ENCODE peak calls at places on chromosome 21, in eight cellular contexts. C is GM12878; Q is uterus; J is adrenal gland; N is heart left ventricle; Y is CD8-positive, alpha-beta memory T cell; Z is colonic mucosa; H is brain microvascular endothelial cell. L is an unnamed sample.

GRCh38 chr21:45291613-45292398 is 4.1 kb upstream of the POFUT2 start:
- DNase-seq in C (no peak), Q (no peak), J (peak), N (peak), Y (no peak), Z (peak), H (no peak), L (peak)

GRCh38 chr21:42836402-42836666 is 43.0 kb downstream of the WDR4 start:
- DNase-seq in C (no peak), Q (no peak), J (no peak), N (no peak), Y (no peak), Z (peak), H (no peak), L (no peak)

GRCh38 chr21:34889537-34890257 is 159.4 kb downstream of the RUNX1 start:
- DNase-seq in C (no peak), Q (peak), J (peak), N (peak), Y (peak), Z (peak), H (peak), L (peak)

GRCh38 chr21:35150562-35151226 is 101.6 kb upstream of the RUNX1 start:
- DNase-seq in C (no peak), Q (no peak), J (no peak), N (no peak), Y (no peak), Z (no peak), H (no peak), L (no peak)

GRCh38 chr21:28804089-28804670 is 188.5 kb downstream of the LTN1 start:
- DNase-seq in C (no peak), Q (no peak), J (no peak), N (no peak), Y (no peak), Z (no peak), H (no peak), L (no peak)

GRCh38 chr21:30434033-30434631 is 4.1 kb downstream of the KRTAP13-4 start:
- DNase-seq in C (no peak), Q (no peak), J (peak), N (peak), Y (no peak), Z (peak), H (peak), L (no peak)

GRCh38 chr21:24163539-24163938 is 1443.7 kb downstream of the MRPL39 start:
- DNase-seq in C (no peak), Q (no peak), J (no peak), N (no peak), Y (no peak), Z (no peak), H (no peak), L (no peak)

GRCh38 chr21:42849759-42850412 is 29.5 kb downstream of the WDR4 start:
- DNase-seq in C (no peak), Q (no peak), J (no peak), N (no peak), Y (peak), Z (no peak), H (no peak), L (no peak)

DNA sequence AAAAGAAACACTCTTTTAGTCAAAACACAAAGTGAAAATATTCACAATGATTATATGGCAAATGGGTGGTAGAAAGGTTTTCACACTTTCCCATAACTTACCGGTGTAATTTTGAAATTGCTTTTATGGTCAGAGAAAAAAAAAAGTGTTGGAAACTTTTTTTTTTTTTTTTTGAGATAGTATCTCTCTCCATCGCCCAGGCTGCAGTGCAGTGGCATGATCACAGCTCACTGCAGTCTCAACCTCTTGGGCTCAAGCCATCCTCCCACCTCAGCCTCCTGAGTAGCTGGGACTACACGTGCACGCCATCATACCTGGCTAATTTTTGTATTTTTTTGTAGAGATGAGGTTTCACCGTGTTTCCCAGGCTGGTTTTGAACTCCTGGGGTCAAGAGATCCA is 3.3 kb downstream of the IFNGR2 start:
- DNase-seq in C (no peak), Q (no peak), J (no peak), N (no peak), Y (no peak), Z (no peak), H (no peak), L (no peak)
- H3K27ac ChIP-seq in C (peak), Q (no peak), J (no peak), N (no peak), Y (no peak), Z (no peak), H (no peak), L (no peak)

GRCh38 chr21:39036581-39036980 is 146.7 kb downstream of the PSMG1 start:
- DNase-seq in C (no peak), Q (no peak), J (no peak), N (no peak), Y (no peak), Z (no peak), H (no peak), L (peak)

GRCh38 chr21:39037807-39038405 is 145.3 kb downstream of the PSMG1 start:
- DNase-seq in C (no peak), Q (no peak), J (no peak), N (no peak), Y (no peak), Z (no peak), H (no peak), L (no peak)

GRCh38 chr21:39030127-39030884 is 152.9 kb downstream of the PSMG1 start:
- DNase-seq in C (no peak), Q (no peak), J (no peak), N (no peak), Y (no peak), Z (no peak), H (no peak), L (no peak)

GRCh38 chr21:39034590-39035536 is 148.4 kb downstream of the PSMG1 start:
- DNase-seq in C (no peak), Q (no peak), J (no peak), N (no peak), Y (no peak), Z (no peak), H (no peak), L (no peak)

GRCh38 chr21:39033878-39034589 is 149.2 kb downstream of the PSMG1 start:
- DNase-seq in C (no peak), Q (no peak), J (no peak), N (no peak), Y (no peak), Z (peak), H (peak), L (no peak)
- H3K27ac ChIP-seq in C (no peak), Q (no peak), J (no peak), N (peak), Y (no peak), Z (peak), H (peak), L (no peak)

GRCh38 chr21:33522950-33523349 is 19.0 kb downstream of the GART start:
- DNase-seq in C (no peak), Q (no peak), J (no peak), N (no peak), Y (no peak), Z (no peak), H (no peak), L (no peak)
- H3K27ac ChIP-seq in C (no peak), Q (no peak), J (no peak), N (no peak), Y (no peak), Z (no peak), H (no peak), L (no peak)

DNA sequence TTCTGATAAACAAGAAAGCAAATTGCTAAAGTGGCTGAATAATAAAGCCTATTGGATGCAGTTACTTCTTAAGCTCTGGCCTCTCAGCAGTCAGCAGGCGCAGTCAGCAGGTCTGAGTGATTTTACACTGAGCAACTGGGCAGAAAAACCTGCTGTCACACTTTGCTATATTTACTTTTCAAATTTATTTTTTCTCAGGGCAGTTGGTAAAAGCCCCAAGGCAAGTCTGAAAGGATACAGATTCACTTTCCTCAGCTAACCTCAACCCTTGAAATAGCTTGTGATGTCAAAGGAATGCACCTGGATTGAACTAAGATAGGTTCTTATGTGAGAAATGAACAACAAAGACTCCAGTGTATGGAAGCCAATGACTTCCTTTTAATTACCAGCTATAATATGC is 34.0 kb downstream of the ATP5PF start:
- DNase-seq in C (no peak), Q (no peak), J (no peak), N (no peak), Y (no peak), Z (no peak), H (no peak), L (no peak)
- H3K27ac ChIP-seq in C (no peak), Q (peak), J (no peak), N (no peak), Y (no peak), Z (no peak), H (no peak), L (no peak)

DNA sequence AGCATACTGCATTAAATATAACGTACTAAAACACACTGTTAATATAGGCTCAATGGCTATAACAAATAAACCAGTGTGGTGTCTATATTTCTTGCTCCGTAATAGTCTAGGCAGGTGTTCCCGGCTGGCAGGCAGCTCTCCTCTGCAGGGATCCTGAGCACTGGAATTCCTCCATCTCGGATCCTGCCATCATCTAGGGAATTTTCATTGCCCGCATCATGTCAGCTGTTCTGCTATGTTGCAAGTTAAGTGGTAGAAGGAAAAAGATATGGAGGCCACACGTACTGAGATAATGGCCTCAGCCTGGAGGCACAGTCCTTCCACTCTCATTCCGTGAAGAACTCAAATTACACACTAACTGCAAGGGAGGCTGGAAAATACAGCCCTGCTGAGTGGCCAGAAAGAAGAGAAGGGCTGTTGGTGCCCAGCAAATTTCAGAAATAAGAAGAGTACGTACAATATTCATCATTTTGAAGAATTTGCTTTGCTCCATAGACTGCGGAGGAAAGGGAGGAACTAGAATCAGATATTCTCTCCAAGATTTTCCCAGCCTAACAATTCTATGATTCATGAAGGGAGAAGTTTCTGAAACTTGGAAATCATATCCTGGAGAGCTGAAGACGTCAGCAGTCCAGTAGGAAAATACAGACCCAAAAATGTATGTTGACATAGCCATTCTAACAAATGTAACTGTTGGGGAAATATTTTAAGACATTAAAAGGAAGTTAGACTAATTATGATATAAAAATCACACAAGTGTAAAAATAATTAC is 263.3 kb downstream of the MRPL39 start:
- DNase-seq in C (no peak), Q (no peak), J (no peak), N (no peak), Y (no peak), Z (no peak), H (no peak), L (no peak)
- H3K27ac ChIP-seq in C (no peak), Q (no peak), J (no peak), N (no peak), Y (no peak), Z (no peak), H (no peak), L (no peak)

GRCh38 chr21:41622831-41623548 is 115.0 kb upstream of the TMPRSS2 start:
- DNase-seq in C (no peak), Q (no peak), J (no peak), N (no peak), Y (no peak), Z (no peak), H (no peak), L (no peak)

GRCh38 chr21:41622201-41622600 is 114.2 kb upstream of the TMPRSS2 start:
- DNase-seq in C (no peak), Q (no peak), J (no peak), N (no peak), Y (no peak), Z (no peak), H (no peak), L (no peak)

GRCh38 chr21:41621523-41621922 is 113.6 kb upstream of the TMPRSS2 start:
- DNase-seq in C (no peak), Q (no peak), J (no peak), N (no peak), Y (no peak), Z (no peak), H (no peak), L (no peak)

GRCh38 chr21:41620982-41621381 is 113.0 kb upstream of the TMPRSS2 start:
- DNase-seq in C (no peak), Q (no peak), J (no peak), N (no peak), Y (no peak), Z (no peak), H (no peak), L (no peak)

DNA sequence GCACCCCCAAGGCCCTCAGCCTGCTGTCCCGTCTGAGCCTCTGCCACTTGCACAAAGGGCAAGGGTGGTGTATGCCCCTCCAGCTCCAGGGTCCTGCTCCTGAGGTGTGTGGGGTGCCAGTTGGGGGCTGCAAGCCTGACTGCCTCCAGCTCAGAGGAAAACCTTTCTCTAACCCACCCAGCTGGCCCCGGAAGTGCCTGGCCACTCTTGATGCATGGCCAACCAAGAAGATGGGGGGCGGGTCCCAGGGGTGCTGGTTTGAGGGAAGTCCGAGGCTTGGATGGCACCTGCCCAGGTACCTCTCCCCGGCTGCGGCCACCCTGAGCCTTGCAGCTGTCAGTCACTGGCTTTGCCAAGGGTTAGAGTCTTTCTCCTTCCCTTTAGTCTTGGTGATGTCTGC is 112.6 kb upstream of the TMPRSS2 start:
- DNase-seq in C (no peak), Q (no peak), J (no peak), N (no peak), Y (no peak), Z (no peak), H (no peak), L (no peak)
- H3K27ac ChIP-seq in C (no peak), Q (no peak), J (no peak), N (no peak), Y (no peak), Z (no peak), H (no peak), L (no peak)